ENCODE peak calls at places on chromosomes 7 and 10, in nine cellular contexts. M is psoas muscle; K is memory B cell; V is fibroblast of mammary gland; Y is CD8-positive, alpha-beta T cell; G is NCI-H1105 treated with DMSO at 0.1 percent for 48 hours; B is NCI-H1930; E is iPS-NIHi11; J is GM12865. Q is an unnamed sample.

GRCh38 chr10:112335104-112335840 is 38.6 kb upstream of the ACSL5 start:
- DNase-seq in K (no peak), G (no peak), E (no peak), M (no peak), J (no peak), Y (no peak), B (no peak), V (peak), Q (no peak)

GRCh38 chr7:80145780-80146422 is 11.3 kb downstream of the GNAI1 start:
- DNase-seq in Y (no peak), M (no peak), G (no peak), K (no peak), B (no peak), E (no peak), V (peak), J (no peak), Q (peak)

GRCh38 chr10:22010973-22011408 is 7.5 kb upstream of the DNAJC1 start:
- DNase-seq in M (no peak), E (no peak), G (peak), Y (no peak), J (peak), K (no peak), V (peak), B (no peak), Q (peak)

GRCh38 chr7:151769189-151769821 is 107.6 kb downstream of the PRKAG2 start:
- DNase-seq in Y (peak), G (no peak), J (peak), K (no peak), V (no peak), E (no peak), B (no peak), M (no peak), Q (no peak)

GRCh38 chr7:92634125-92634710 is 44.0 kb upstream of the FAM133B start:
- DNase-seq in V (no peak), M (no peak), Y (no peak), K (no peak), G (no peak), E (no peak), J (peak), B (no peak), Q (peak)

GRCh38 chr10:110864662-110865140 is 7.0 kb upstream of the PDCD4 start:
- DNase-seq in B (no peak), Y (peak), K (no peak), J (peak), E (no peak), V (peak), M (no peak), G (no peak), Q (peak)

GRCh38 chr10:71081912-71082311 is 130.5 kb upstream of the UNC5B start:
- DNase-seq in K (no peak), G (no peak), Y (no peak), V (no peak), J (no peak), B (no peak), M (no peak), E (no peak), Q (no peak)

GRCh38 chr7:3482147-3482921 is 181.3 kb downstream of the SDK1 start:
- DNase-seq in M (no peak), Y (no peak), V (peak), G (peak), J (peak), B (peak), E (peak), K (no peak), Q (peak)

GRCh38 chr10:75475470-75476182 is 44.2 kb downstream of the LRMDA start:
- DNase-seq in M (no peak), J (no peak), Y (no peak), G (no peak), V (peak), E (no peak), B (no peak), K (no peak), Q (no peak)

GRCh38 chr10:99537381-99538286 is 4.9 kb downstream of the NKX2-3 start:
- DNase-seq in K (no peak), V (no peak), B (no peak), Y (no peak), J (no peak), E (peak), G (no peak), M (no peak), Q (no peak)

GRCh38 chr7:55545496-55545895 is 26.8 kb downstream of the VOPP1 start:
- DNase-seq in M (peak), J (no peak), K (no peak), E (no peak), V (peak), Y (no peak), G (no peak), B (no peak), Q (peak)

Q was measured in NCI-H69.